ENCODE peak calls at places on chromosomes 16 and 17, in six cellular contexts. I is GM12878, X is GM12891, G is HepG2, H is K562, W is H1. M is an unnamed sample.

GRCh38 chr16:58426095-58426494 is 33.8 kb downstream of the GINS3 start:
- DNase-seq in I (peak; percentile 45), X (peak; percentile 30), G (no peak), H (no peak), W (no peak), M (no peak)

GRCh38 chr16:30972872-30973271 is 12.1 kb upstream of the HSD3B7 start:
- DNase-seq in I (no peak), X (no peak), G (peak; percentile 38), H (no peak), W (no peak), M (no peak)

GRCh38 chr16:31362476-31363405 is 7.8 kb downstream of the ITGAX start:
- DNase-seq in I (no peak), X (no peak), G (no peak), H (no peak), W (no peak), M (no peak)

GRCh38 chr17:32958418-32958817 is 30.5 kb downstream of the TMEM98 start:
- DNase-seq in I (no peak), X (no peak), G (no peak), H (no peak), W (no peak), M (no peak)

GRCh38 chr16:2480948-2481347 is 6.0 kb downstream of the TBC1D24 start:
- DNase-seq in I (no peak), X (no peak), G (no peak), H (no peak), W (no peak), M (no peak)

GRCh38 chr17:70242781-70243437 is 73.6 kb downstream of the KCNJ2 start:
- DNase-seq in I (no peak), X (no peak), G (no peak), H (no peak), W (no peak), M (no peak)

GRCh38 chr17:28055546-28056275 is 13.2 kb downstream of the NLK start:
- DNase-seq in I (no peak), X (no peak), G (no peak), H (no peak), W (no peak), M (no peak)

GRCh38 chr16:1102921-1103648 is 7.0 kb upstream of the C1QTNF8 start:
- DNase-seq in I (no peak), X (peak; percentile 95), G (no peak), H (peak; percentile 93), W (no peak), M (peak; percentile 91)

GRCh38 chr16:25018972-25019617 is 3.9 kb upstream of the ARHGAP17 start:
- DNase-seq in I (peak; percentile 39), X (no peak), G (no peak), H (no peak), W (no peak), M (no peak)

GRCh38 chr17:74546586-74546985 is 671 bp upstream of the CD300C start:
- DNase-seq in I (no peak), X (no peak), G (no peak), H (no peak), W (no peak), M (no peak)
- TF ChIP-seq POLR2A in I (no peak), X (no peak), G (no peak), H (no peak), W (no peak), M (no peak)

DNA sequence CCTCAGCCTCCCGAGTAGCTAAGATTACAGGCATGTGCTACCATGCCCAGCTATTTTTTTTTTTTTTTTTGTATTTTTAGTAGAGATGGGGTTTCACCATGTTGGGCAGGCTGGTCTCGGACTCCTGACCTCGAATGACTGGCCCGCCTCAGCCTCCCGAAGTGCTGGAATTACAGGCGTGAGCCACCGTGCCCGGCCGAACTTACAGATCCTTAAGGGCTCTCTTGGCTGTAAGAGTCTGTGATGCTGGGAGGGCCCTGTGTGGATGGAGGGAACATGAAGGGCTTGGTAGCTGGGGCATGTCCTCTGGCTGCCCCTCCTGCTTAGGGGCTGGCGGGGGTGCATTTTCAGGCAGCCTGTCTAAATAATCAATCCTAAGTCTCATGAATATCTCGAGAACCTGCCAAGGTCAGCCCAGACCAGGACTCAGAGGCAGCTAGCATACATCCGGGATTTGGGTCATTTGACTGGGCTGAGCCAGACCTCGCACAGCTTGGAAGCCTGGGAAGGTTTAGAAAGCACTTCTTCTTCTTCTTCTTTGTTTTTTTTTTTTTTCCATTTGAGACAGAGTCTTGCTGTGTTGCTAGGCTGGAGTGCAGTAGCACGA is 17.1 kb downstream of the SPNS3 start:
- DNase-seq in I (no peak), X (no peak), G (no peak), H (no peak), W (no peak), M (no peak)
- TF ChIP-seq POLR2AphosphoS5 in I (no peak), X (no peak), G (no peak), H (no peak), W (no peak), M (no peak)

GRCh38 chr17:45309400-45309799 is 7.4 kb downstream of the MAP3K14 start:
- DNase-seq in I (no peak), X (no peak), G (no peak), H (no peak), W (no peak), M (no peak)
- TF ChIP-seq TAF1 in I (no peak), X (no peak), G (no peak), H (no peak), W (no peak), M (no peak)

DNA sequence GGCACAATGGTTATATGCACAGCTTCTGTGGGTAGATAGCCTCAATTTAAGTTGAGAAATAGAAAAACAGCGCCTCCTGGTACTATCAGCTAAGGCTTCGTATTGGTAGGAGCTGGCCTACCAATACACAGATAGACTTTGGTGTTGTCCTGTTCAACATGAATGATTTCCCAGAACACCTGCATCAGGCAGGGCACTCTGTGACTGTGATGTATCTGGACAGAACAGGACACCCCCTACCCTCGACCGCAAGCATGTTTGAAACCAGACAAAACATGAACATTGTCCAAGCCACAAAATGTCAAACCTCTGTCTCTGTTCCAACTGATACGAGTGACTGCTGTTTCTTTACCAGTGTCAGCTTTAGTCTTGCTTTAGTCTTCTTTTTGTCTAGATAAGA is 144.9 kb downstream of the HAPSTR1 start:
- DNase-seq in I (no peak), X (no peak), G (no peak), H (no peak), W (no peak), M (no peak)
- TF ChIP-seq POLR2A in I (no peak), X (no peak), G (no peak), H (no peak), W (no peak), M (no peak)

M was measured in GM12892.